ENCODE peak calls at places on chromosomes 6 and 20, in four cellular contexts. S, H, Z and F are unnamed samples.

GRCh38 chr20:3784226-3784853 is 2.2 kb downstream of the CENPB start:
- DNase-seq in S (no peak), H (no peak), Z (no peak), F (no peak)

GRCh38 chr6:51001399-51001798 is 182.7 kb downstream of the TFAP2B start:
- DNase-seq in S (no peak), H (no peak), Z (no peak), F (no peak)

GRCh38 chr20:58141971-58142842 is 86.2 kb downstream of the ANKRD60 start:
- DNase-seq in S (no peak), H (no peak), Z (no peak), F (no peak)

GRCh38 chr6:36752187-36752885 is 54.7 kb downstream of the RAB44 start:
- DNase-seq in S (no peak), H (no peak), Z (no peak), F (no peak)

GRCh38 chr6:27893059-27893835 is 18.9 kb downstream of the OR2B2 start:
- DNase-seq in S (peak; percentile 93), H (peak; percentile 97), Z (peak; percentile 58), F (no peak)

GRCh38 chr6:44855562-44856494 is 468.3 kb downstream of the CDC5L start:
- DNase-seq in S (no peak), H (no peak), Z (no peak), F (no peak)

GRCh38 chr6:75268121-75268987 is 16.2 kb downstream of the TMEM30A start:
- DNase-seq in S (no peak), H (no peak), Z (no peak), F (no peak)

GRCh38 chr20:43655937-43656336 is 11.0 kb upstream of the MYBL2 start:
- DNase-seq in S (no peak), H (no peak), Z (no peak), F (no peak)

GRCh38 chr6:45021652-45022051 is 306.5 kb upstream of the RUNX2 start:
- DNase-seq in S (no peak), H (no peak), Z (no peak), F (no peak)

GRCh38 chr6:158684745-158685355 is 35.0 kb downstream of the SYTL3 start:
- DNase-seq in S (no peak), H (no peak), Z (no peak), F (no peak)